ENCODE peak calls at places on chromosomes 2 and 18, in seven cellular contexts. I is lower lobe of right lung, L is pancreas, U is neuronal stem cell, V is neural progenitor cell, K is A549, R is GM23248. W is an unnamed sample. For H3K9me3, the result is how much of the 10 kb centered on the place peaks cover.

GRCh38 chr2:240252872-240253511 is 112.5 kb upstream of the OTOS start:
- DNase-seq in I (peak), L (no peak), U (no peak), V (no peak), K (no peak), R (no peak), W (no peak)

GRCh38 chr2:62939735-62940491 is 110.7 kb upstream of the OTX1 start:
- DNase-seq in I (no peak), L (no peak), U (no peak), V (no peak), K (peak), R (peak), W (no peak)

GRCh38 chr18:24930974-24931373 is 421.0 kb downstream of the ZNF521 start:
- DNase-seq in I (no peak), L (peak), U (no peak), V (peak), K (no peak), R (no peak), W (peak)

GRCh38 chr2:123976249-123976648 is 48.8 kb upstream of the CNTNAP5 start:
- DNase-seq in I (no peak), L (no peak), U (no peak), V (no peak), K (no peak), R (no peak), W (no peak)

GRCh38 chr2:9377461-9378097 is 45.7 kb downstream of the ITGB1BP1 start:
- DNase-seq in I (no peak), L (no peak), U (no peak), V (no peak), K (no peak), R (no peak), W (no peak)

GRCh38 chr18:22640281-22640842 is 222.6 kb upstream of the CTAGE1 start:
- DNase-seq in I (no peak), L (no peak), U (no peak), V (no peak), K (peak), R (peak), W (no peak)

GRCh38 chr2:12819098-12819465 is 102.3 kb downstream of the TRIB2 start:
- DNase-seq in I (no peak), L (peak), U (no peak), V (no peak), K (no peak), R (peak), W (peak)

GRCh38 chr2:180268006-180268405 is 260.9 kb upstream of the CWC22 start:
- DNase-seq in I (no peak), L (no peak), U (no peak), V (no peak), K (no peak), R (no peak), W (no peak)

GRCh38 chr2:191230174-191230573 is 15.0 kb upstream of the MYO1B start:
- DNase-seq in I (no peak), L (no peak), U (no peak), V (no peak), K (no peak), R (peak), W (no peak)

GRCh38 chr2:174503161-174503809 is 16.5 kb upstream of the GPR155 start:
- DNase-seq in I (no peak), L (peak), U (no peak), V (no peak), K (no peak), R (no peak), W (no peak)

GRCh38 chr2:240615830-240616547 is 9.3 kb upstream of the GPR35 start:
- DNase-seq in I (peak), L (no peak), U (no peak), V (no peak), K (no peak), R (no peak), W (peak)

GRCh38 chr2:171289336-171289735 is 128.6 kb upstream of the TLK1 start:
- DNase-seq in I (no peak), L (no peak), U (no peak), V (no peak), K (no peak), R (no peak), W (no peak)

GRCh38 chr2:183349046-183349445 is 224.8 kb downstream of the NUP35 start:
- DNase-seq in I (no peak), L (no peak), U (no peak), V (peak), K (no peak), R (no peak), W (no peak)

GRCh38 chr18:42163316-42163715 is 208.3 kb downstream of the PIK3C3 start:
- DNase-seq in I (no peak), L (no peak), U (no peak), V (no peak), K (no peak), R (no peak), W (no peak)

GRCh38 chr2:223247136-223247535 is 195.1 kb downstream of the KCNE4 start:
- DNase-seq in I (no peak), L (no peak), U (no peak), V (peak), K (peak), R (peak), W (no peak)

GRCh38 chr18:5294618-5295230 is 802 bp downstream of the ZBTB14 start:
- DNase-seq in I (peak), L (no peak), U (peak), V (no peak), K (peak), R (no peak), W (peak)

GRCh38 chr2:220969348-220969747 is 602.8 kb downstream of the EPHA4 start:
- DNase-seq in I (no peak), L (no peak), U (no peak), V (no peak), K (no peak), R (no peak), W (no peak)

GRCh38 chr2:212618636-212619035 is 80.0 kb upstream of the ERBB4 start:
- DNase-seq in I (no peak), L (no peak), U (no peak), V (no peak), K (no peak), R (peak), W (no peak)

GRCh38 chr2:235723371-235723770 is 229.5 kb downstream of the AGAP1 start:
- DNase-seq in I (no peak), L (no peak), U (no peak), V (no peak), K (no peak), R (no peak), W (no peak)

GRCh38 chr2:17593445-17593840 is 52.9 kb downstream of the VSNL1 start:
- DNase-seq in I (no peak), L (no peak), U (no peak), V (no peak), K (no peak), R (no peak), W (no peak)

GRCh38 chr2:2662037-2662846 is 331.2 kb upstream of the MYT1L start:
- DNase-seq in I (no peak), L (no peak), U (no peak), V (no peak), K (no peak), R (peak), W (peak)

GRCh38 chr2:164551519-164551918 is 69.8 kb downstream of the GRB14 start:
- DNase-seq in I (no peak), L (no peak), U (no peak), V (no peak), K (no peak), R (no peak), W (no peak)

DNA sequence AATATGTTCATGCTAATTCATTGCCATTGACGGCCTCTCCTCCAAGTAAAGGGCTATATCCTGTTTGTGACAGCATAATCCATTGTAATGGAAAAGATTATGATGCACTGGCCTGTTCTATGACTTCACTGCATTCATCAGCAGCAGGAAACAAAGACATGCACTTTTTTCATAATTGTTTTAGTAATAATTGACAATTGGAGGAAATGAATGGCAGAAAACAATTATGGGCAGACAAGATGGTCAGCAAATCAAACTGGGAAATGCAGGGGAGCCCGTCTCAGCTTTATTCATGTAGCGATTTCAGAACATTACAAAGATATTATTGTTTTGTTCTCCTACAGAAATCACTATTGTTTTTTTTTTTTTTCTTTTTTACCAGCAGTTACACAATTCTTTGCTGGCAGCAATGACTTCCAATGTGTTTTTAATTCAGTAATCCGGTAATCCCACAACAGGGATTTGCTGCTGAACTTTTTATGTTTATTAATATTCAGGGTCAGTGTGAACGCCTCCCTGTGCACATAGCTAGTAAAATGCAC is 33.9 kb upstream of the RASGRP3 start:
- DNase-seq in I (no peak), L (no peak), U (no peak), V (no peak), K (no peak), R (peak), W (no peak)
- H3K27ac ChIP-seq in I (peak), L (no peak), U (no peak), V (no peak), K (no peak), R (peak), W (no peak)

GRCh38 chr2:14511541-14511940 is 121.0 kb upstream of the LRATD1 start:
- DNase-seq in I (no peak), L (no peak), U (no peak), V (no peak), K (no peak), R (no peak), W (no peak)
- H3K9me3 ChIP-seq in I (under half), L (under half), U (under half), V (under half), K (under half), R (under half), W (under half)

GRCh38 chr18:67597759-67598158 is 81.2 kb upstream of the DSEL start:
- DNase-seq in I (no peak), L (no peak), U (no peak), V (no peak), K (no peak), R (no peak), W (no peak)
- H3K27ac ChIP-seq in I (no peak), L (no peak), U (no peak), V (no peak), K (no peak), R (no peak), W (no peak)

DNA sequence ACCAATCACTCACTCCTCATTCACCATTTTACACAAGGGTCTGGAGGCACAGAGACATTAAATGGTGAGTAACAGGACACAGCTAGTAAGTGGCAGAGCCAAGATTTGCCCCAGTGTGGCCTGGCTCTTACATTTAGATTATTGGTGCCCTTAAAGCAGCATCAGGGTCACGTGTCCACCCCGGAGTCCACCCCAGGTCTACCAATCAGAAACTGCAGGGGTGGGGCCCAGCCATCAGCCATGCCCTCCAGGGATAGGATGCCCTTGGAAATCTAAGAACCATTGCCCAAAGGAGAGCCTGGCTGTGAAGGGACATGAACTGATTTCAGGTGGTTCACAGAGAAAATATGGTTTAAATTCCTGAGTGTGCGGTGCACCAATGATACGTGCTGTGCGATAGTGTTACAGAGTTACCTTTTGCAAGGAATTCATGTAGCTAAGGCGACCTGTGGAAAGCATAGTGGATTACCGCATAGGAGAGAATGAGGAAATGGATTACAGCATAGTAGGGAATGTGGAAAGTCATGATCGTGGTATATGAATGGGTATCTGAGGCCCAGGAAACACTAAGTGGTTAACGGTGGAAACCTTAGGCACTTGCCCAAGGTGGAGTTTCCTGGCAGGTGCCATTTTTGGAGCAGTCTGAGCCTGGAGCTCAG is 17.8 kb downstream of the IGFBP5 start:
- DNase-seq in I (peak), L (no peak), U (no peak), V (no peak), K (no peak), R (no peak), W (no peak)
- H3K9me3 ChIP-seq in I (under half), L (under half), U (under half), V (under half), K (under half), R (under half), W (under half)

GRCh38 chr2:109322646-109323045 is 193.6 kb downstream of the SH3RF3 start:
- DNase-seq in I (no peak), L (no peak), U (no peak), V (no peak), K (no peak), R (no peak), W (no peak)
- H3K27ac ChIP-seq in I (peak), L (no peak), U (no peak), V (no peak), K (no peak), R (peak), W (peak)

DNA sequence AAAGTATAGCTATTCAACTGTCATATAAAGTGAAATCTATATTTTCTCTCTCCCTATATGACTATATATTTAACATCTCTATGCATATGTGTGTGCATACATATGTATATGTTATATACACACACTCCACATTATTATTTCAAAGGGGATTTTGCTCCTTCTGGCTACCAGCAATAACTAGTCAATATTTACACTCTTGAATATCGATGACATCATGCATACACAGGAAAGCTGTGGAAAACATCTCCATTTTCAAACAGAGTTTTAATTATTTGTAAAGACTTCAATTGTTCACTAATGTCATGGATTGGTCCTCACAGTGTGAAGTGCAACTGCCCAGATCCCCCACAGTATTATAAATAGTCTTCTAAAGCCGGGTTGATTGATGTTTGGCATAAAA is 195.9 kb upstream of the TCF4 start:
- DNase-seq in I (no peak), L (no peak), U (no peak), V (no peak), K (no peak), R (no peak), W (no peak)
- H3K9me3 ChIP-seq in I (under half), L (under half), U (under half), V (under half), K (under half), R (under half), W (under half)